ENCODE peak calls at places on chromosomes 4 and X, in ten cellular contexts. One of them, this sample, is unnamed.

GRCh38 chr4:105598044-105598443 is 45.6 kb downstream of the ARHGEF38 start:
- DNase-seq in DMS153: no peak
- DNase-seq in AG10803: no peak
- DNase-seq in KBM-7: no peak
- DNase-seq in activated effector memory CD4-positive, alpha-beta T cell treated with Interleukin-2 at 50 U/mL for 16 hours: no peak
- DNase-seq in endothelial cell: no peak
- DNase-seq in CD8-positive, alpha-beta memory T cell: no peak
- DNase-seq in activated CD4-positive, CD25-positive, alpha-beta regulatory T cell treated with anti-CD3 and anti-CD28 coated beads, Interleukin-2, amount 50 U/mL, for 72 hours: no peak
- DNase-seq in activated CD4-positive, alpha-beta T cell treated with anti-CD3 and anti-CD28 coated beads, Interleukin-2, amount 10 ng/mL, durations not matched to agents 7 days and 5 days: no peak
- DNase-seq in DMS53: no peak
- DNase-seq in this sample: no peak

GRCh38 chrX:40331766-40332165 is 234.0 kb upstream of the BCOR start:
- DNase-seq in AG10803: no peak
- DNase-seq in DMS153: no peak
- DNase-seq in DMS53: no peak
- DNase-seq in activated effector memory CD4-positive, alpha-beta T cell treated with Interleukin-2 at 50 U/mL for 16 hours: no peak
- DNase-seq in CD8-positive, alpha-beta memory T cell: no peak
- DNase-seq in endothelial cell: no peak
- DNase-seq in activated CD4-positive, alpha-beta T cell treated with anti-CD3 and anti-CD28 coated beads, Interleukin-2, amount 10 ng/mL, durations not matched to agents 7 days and 5 days: no peak
- DNase-seq in activated CD4-positive, CD25-positive, alpha-beta regulatory T cell treated with anti-CD3 and anti-CD28 coated beads, Interleukin-2, amount 50 U/mL, for 72 hours: no peak
- DNase-seq in KBM-7: no peak
- DNase-seq in this sample: no peak

GRCh38 chr4:89158884-89159503 is 47.7 kb downstream of the TIGD2 start:
- DNase-seq in DMS53: peak; percentile 60
- DNase-seq in KBM-7: peak; percentile 62
- DNase-seq in activated CD4-positive, CD25-positive, alpha-beta regulatory T cell treated with anti-CD3 and anti-CD28 coated beads, Interleukin-2, amount 50 U/mL, for 72 hours: no peak
- DNase-seq in activated effector memory CD4-positive, alpha-beta T cell treated with Interleukin-2 at 50 U/mL for 16 hours: no peak
- DNase-seq in DMS153: peak; percentile 30
- DNase-seq in endothelial cell: peak; percentile 13
- DNase-seq in AG10803: peak; percentile 51
- DNase-seq in activated CD4-positive, alpha-beta T cell treated with anti-CD3 and anti-CD28 coated beads, Interleukin-2, amount 10 ng/mL, durations not matched to agents 7 days and 5 days: no peak
- DNase-seq in CD8-positive, alpha-beta memory T cell: no peak
- DNase-seq in this sample: no peak

GRCh38 chr4:23930750-23931488 is 41.1 kb upstream of the PPARGC1A start:
- DNase-seq in activated CD4-positive, CD25-positive, alpha-beta regulatory T cell treated with anti-CD3 and anti-CD28 coated beads, Interleukin-2, amount 50 U/mL, for 72 hours: no peak
- DNase-seq in CD8-positive, alpha-beta memory T cell: no peak
- DNase-seq in KBM-7: no peak
- DNase-seq in AG10803: peak; percentile 17
- DNase-seq in DMS53: no peak
- DNase-seq in activated effector memory CD4-positive, alpha-beta T cell treated with Interleukin-2 at 50 U/mL for 16 hours: no peak
- DNase-seq in activated CD4-positive, alpha-beta T cell treated with anti-CD3 and anti-CD28 coated beads, Interleukin-2, amount 10 ng/mL, durations not matched to agents 7 days and 5 days: no peak
- DNase-seq in DMS153: no peak
- DNase-seq in endothelial cell: no peak
- DNase-seq in this sample: no peak

GRCh38 chr4:144716778-144717177 is 70.8 kb downstream of the HHIP start:
- DNase-seq in activated CD4-positive, alpha-beta T cell treated with anti-CD3 and anti-CD28 coated beads, Interleukin-2, amount 10 ng/mL, durations not matched to agents 7 days and 5 days: no peak
- DNase-seq in KBM-7: no peak
- DNase-seq in DMS153: no peak
- DNase-seq in activated effector memory CD4-positive, alpha-beta T cell treated with Interleukin-2 at 50 U/mL for 16 hours: no peak
- DNase-seq in CD8-positive, alpha-beta memory T cell: no peak
- DNase-seq in DMS53: no peak
- DNase-seq in activated CD4-positive, CD25-positive, alpha-beta regulatory T cell treated with anti-CD3 and anti-CD28 coated beads, Interleukin-2, amount 50 U/mL, for 72 hours: no peak
- DNase-seq in AG10803: no peak
- DNase-seq in endothelial cell: no peak
- DNase-seq in this sample: no peak

GRCh38 chr4:3346146-3346545 is 53.3 kb downstream of the RGS12 start:
- DNase-seq in DMS53: peak; percentile 89
- DNase-seq in KBM-7: peak; percentile 75
- DNase-seq in activated CD4-positive, CD25-positive, alpha-beta regulatory T cell treated with anti-CD3 and anti-CD28 coated beads, Interleukin-2, amount 50 U/mL, for 72 hours: no peak
- DNase-seq in endothelial cell: peak; percentile 52
- DNase-seq in AG10803: peak; percentile 79
- DNase-seq in CD8-positive, alpha-beta memory T cell: no peak
- DNase-seq in activated CD4-positive, alpha-beta T cell treated with anti-CD3 and anti-CD28 coated beads, Interleukin-2, amount 10 ng/mL, durations not matched to agents 7 days and 5 days: peak; percentile 66
- DNase-seq in activated effector memory CD4-positive, alpha-beta T cell treated with Interleukin-2 at 50 U/mL for 16 hours: no peak
- DNase-seq in DMS153: peak; percentile 22
- DNase-seq in this sample: no peak

GRCh38 chr4:128946929-128947328 is 137.4 kb downstream of the JADE1 start:
- DNase-seq in DMS153: no peak
- DNase-seq in KBM-7: no peak
- DNase-seq in AG10803: no peak
- DNase-seq in activated CD4-positive, alpha-beta T cell treated with anti-CD3 and anti-CD28 coated beads, Interleukin-2, amount 10 ng/mL, durations not matched to agents 7 days and 5 days: no peak
- DNase-seq in DMS53: no peak
- DNase-seq in activated effector memory CD4-positive, alpha-beta T cell treated with Interleukin-2 at 50 U/mL for 16 hours: no peak
- DNase-seq in CD8-positive, alpha-beta memory T cell: no peak
- DNase-seq in endothelial cell: no peak
- DNase-seq in activated CD4-positive, CD25-positive, alpha-beta regulatory T cell treated with anti-CD3 and anti-CD28 coated beads, Interleukin-2, amount 50 U/mL, for 72 hours: no peak
- DNase-seq in this sample: no peak

GRCh38 chr4:8353158-8353495 is 83.6 kb downstream of the HTRA3 start:
- DNase-seq in activated effector memory CD4-positive, alpha-beta T cell treated with Interleukin-2 at 50 U/mL for 16 hours: no peak
- DNase-seq in activated CD4-positive, CD25-positive, alpha-beta regulatory T cell treated with anti-CD3 and anti-CD28 coated beads, Interleukin-2, amount 50 U/mL, for 72 hours: no peak
- DNase-seq in KBM-7: no peak
- DNase-seq in DMS53: no peak
- DNase-seq in endothelial cell: no peak
- DNase-seq in AG10803: no peak
- DNase-seq in DMS153: no peak
- DNase-seq in activated CD4-positive, alpha-beta T cell treated with anti-CD3 and anti-CD28 coated beads, Interleukin-2, amount 10 ng/mL, durations not matched to agents 7 days and 5 days: no peak
- DNase-seq in CD8-positive, alpha-beta memory T cell: no peak
- DNase-seq in this sample: no peak

This sample was measured in effector CD4-positive, alpha-beta T cell.